ENCODE peak calls at places on chromosomes 2 and 18, in nine cellular contexts. Y, H, V, T, F, S, C, Z and M are unnamed samples.

GRCh38 chr2:223055140-223055539 is 3.1 kb downstream of the KCNE4 start:
- DNase-seq in F (no peak), Y (peak; percentile 71), T (no peak), H (no peak), C (peak; percentile 74), S (no peak), V (no peak), Z (no peak), M (no peak)

GRCh38 chr2:102235491-102235890 is 48.7 kb downstream of the IL1RL2 start:
- DNase-seq in V (no peak), F (no peak), C (peak; percentile 40), H (no peak), Y (peak; percentile 40), Z (no peak), T (peak; percentile 36), S (no peak), M (no peak)

GRCh38 chr2:20619624-20620024 is 31.3 kb downstream of the HS1BP3 start:
- DNase-seq in F (no peak), S (peak; percentile 73), Y (no peak), H (no peak), Z (peak; percentile 77), C (no peak), V (no peak), T (no peak), M (no peak)

GRCh38 chr2:233707979-233708644 is 4.6 kb upstream of the UGT1A5 start:
- DNase-seq in H (no peak), T (peak; percentile 54), F (no peak), S (no peak), V (no peak), Z (no peak), C (peak; percentile 32), Y (peak; percentile 33), M (no peak)

GRCh38 chr2:234374671-234375245 is 122.1 kb downstream of the ARL4C start:
- DNase-seq in T (no peak), V (no peak), S (no peak), F (no peak), C (no peak), Y (no peak), H (no peak), Z (no peak), M (no peak)

GRCh38 chr2:105243961-105244360 is 2.4 kb downstream of the GPR45 start:
- DNase-seq in V (peak; percentile 64), Y (no peak), T (no peak), F (no peak), C (no peak), Z (no peak), S (no peak), H (no peak), M (no peak)

GRCh38 chr18:31227497-31228229 is 65.0 kb upstream of the DSC1 start:
- DNase-seq in V (no peak), C (no peak), F (no peak), H (no peak), S (no peak), T (no peak), Z (no peak), Y (no peak), M (no peak)

GRCh38 chr2:133627741-133628140 is 59.5 kb upstream of the NCKAP5 start:
- DNase-seq in F (no peak), Z (no peak), S (no peak), Y (no peak), C (no peak), V (no peak), T (no peak), H (no peak), M (no peak)

GRCh38 chr2:217996345-217996744 is 6.5 kb downstream of the TNS1 start:
- DNase-seq in V (no peak), H (no peak), C (no peak), F (peak; percentile 63), Y (peak; percentile 97), Z (peak; percentile 84), T (peak; percentile 65), S (peak; percentile 87), M (no peak)

GRCh38 chr18:49021433-49022129 is 70.8 kb upstream of the SMAD7 start:
- DNase-seq in T (peak; percentile 93), F (peak; percentile 50), H (peak; percentile 77), V (no peak), S (peak; percentile 69), Z (peak; percentile 70), C (peak; percentile 19), Y (peak; percentile 41), M (no peak)

GRCh38 chr18:48020337-48021250 is 90.1 kb upstream of the SMAD2 start:
- DNase-seq in C (no peak), F (no peak), T (no peak), S (no peak), H (no peak), Y (no peak), Z (peak; percentile 30), V (no peak), M (no peak)

GRCh38 chr2:241372376-241372992 is 16.4 kb downstream of the FARP2 start:
- DNase-seq in Z (no peak), Y (peak; percentile 27), V (no peak), T (peak; percentile 43), C (no peak), F (no peak), H (no peak), S (no peak), M (no peak)

GRCh38 chr2:62675062-62675461 is 30.5 kb upstream of the EHBP1 start:
- DNase-seq in C (no peak), H (no peak), S (no peak), V (no peak), T (no peak), Y (no peak), F (no peak), Z (no peak), M (no peak)

GRCh38 chr2:69138247-69138754 is 125.3 kb downstream of the ANTXR1 start:
- DNase-seq in V (no peak), H (no peak), C (peak; percentile 35), Z (no peak), T (peak; percentile 71), S (no peak), F (no peak), Y (peak; percentile 87), M (no peak)

GRCh38 chr2:172102159-172102857 is 392 bp downstream of the DLX2 start:
- DNase-seq in V (peak; percentile 58), Z (peak; percentile 77), Y (peak; percentile 50), S (no peak), C (peak; percentile 21), H (peak; percentile 75), F (no peak), T (peak; percentile 77), M (peak; percentile 31)

GRCh38 chr2:218224206-218224605 is 7.2 kb downstream of the ARPC2 start:
- DNase-seq in T (no peak), Y (no peak), H (no peak), V (no peak), F (no peak), Z (no peak), C (no peak), S (no peak), M (no peak)

GRCh38 chr18:75248426-75249191 is 38.0 kb downstream of the TSHZ1 start:
- DNase-seq in C (no peak), S (no peak), V (no peak), Z (no peak), H (no peak), F (no peak), T (no peak), Y (no peak), M (no peak)

GRCh38 chr2:111950241-111950640 is 51.8 kb downstream of the MERTK start:
- DNase-seq in H (no peak), C (no peak), Z (no peak), T (no peak), S (no peak), Y (peak; percentile 30), F (no peak), V (no peak), M (no peak)

DNA sequence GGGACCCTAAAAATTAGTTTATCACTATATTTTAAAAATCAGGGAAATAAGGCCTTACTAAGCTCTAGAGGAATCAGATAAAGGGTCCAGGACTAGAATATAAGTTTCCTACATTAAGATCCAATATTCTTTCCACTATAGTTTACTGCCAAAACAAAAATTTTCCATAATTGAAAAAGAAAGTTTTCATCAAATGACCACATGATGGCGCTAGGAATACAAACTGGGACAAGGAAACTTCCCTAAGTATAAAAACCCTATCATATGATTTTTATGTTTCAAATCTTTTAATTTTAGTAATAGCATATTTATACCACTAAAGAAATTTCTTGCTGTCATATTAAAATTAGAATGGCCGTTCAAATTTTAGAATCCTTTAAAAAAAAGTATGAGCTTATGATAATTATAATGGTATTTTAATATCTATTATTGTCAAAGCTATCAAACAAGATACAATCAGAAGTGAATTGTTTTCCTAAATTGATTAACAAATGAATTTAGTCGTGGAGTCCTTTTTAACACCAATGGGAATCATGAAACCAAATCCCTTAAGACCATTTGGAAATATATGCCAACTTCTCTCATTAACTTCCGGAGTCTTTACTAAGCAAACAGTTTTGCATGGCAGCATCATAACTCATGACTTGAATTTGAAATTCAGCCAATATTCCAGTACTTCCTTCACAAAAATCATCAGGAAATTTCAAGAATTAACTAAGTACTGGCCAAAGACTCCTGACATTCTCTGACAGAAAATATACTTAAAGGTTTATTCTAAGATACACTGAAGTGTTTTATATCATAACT is 70.3 kb downstream of the SCN1A start:
- DNase-seq in S (no peak), H (no peak), V (no peak), C (peak; percentile 85), T (peak; percentile 59), Y (peak; percentile 52), F (no peak), Z (no peak), M (no peak)
- TF ChIP-seq CTCF in S (peak; percentile 36), H (peak; percentile 27), V (peak; percentile 67), C (peak; percentile 25), T (peak; percentile 48), Y (peak; percentile 60), F (peak; percentile 51), Z (peak; percentile 32), M (peak; percentile 68)

DNA sequence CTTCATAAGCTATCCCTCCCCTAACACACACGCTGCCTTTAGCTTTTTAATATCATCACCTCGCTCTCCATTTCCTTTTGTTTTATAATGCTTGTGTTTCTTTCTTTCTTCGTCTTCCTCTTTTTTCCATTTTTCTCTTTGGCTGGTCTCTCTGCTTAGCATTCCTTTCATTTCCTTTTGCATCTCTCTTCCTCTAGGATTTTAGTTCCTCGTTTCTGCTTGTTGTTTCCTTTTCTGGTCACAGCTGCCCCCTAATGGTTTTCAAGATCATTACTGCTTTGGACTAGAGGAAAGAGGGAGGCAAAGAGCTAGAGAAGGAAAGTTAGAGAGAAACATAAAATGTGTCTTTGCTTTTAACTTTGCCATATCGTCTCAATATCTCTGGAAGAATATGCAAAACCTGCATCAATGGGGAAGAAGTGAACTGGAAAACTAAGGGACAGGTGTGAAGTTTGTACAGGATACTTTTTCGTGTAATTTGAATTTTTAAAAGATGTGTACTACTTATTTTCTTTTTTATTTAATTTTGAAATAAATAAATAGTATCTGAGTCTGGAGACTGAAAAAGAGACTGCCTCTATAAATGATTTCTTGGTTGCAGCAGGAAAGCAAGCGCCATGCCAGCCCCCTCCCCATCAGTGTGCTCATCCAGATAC is 6.3 kb upstream of the NRP2 start:
- DNase-seq in F (no peak), Y (peak; percentile 78), H (peak; percentile 34), S (no peak), V (no peak), Z (peak; percentile 58), T (peak; percentile 73), C (peak; percentile 74), M (no peak)
- TF ChIP-seq CTCF in F (peak; percentile 73), Y (peak; percentile 88), H (peak; percentile 63), S (peak; percentile 91), V (peak; percentile 80), Z (peak; percentile 87), T (peak; percentile 90), C (peak; percentile 56), M (peak; percentile 98)

GRCh38 chr2:28622101-28622499 is 126.2 kb downstream of the PLB1 start:
- DNase-seq in Z (no peak), S (no peak), T (no peak), F (no peak), V (no peak), Y (no peak), C (no peak), H (no peak), M (no peak)
- TF ChIP-seq CTCF in Z (no peak), S (no peak), T (no peak), F (no peak), V (no peak), Y (no peak), C (no peak), H (no peak), M (no peak)

GRCh38 chr18:22813648-22814328 is 119.3 kb upstream of the RBBP8 start:
- DNase-seq in Z (no peak), Y (peak; percentile 54), C (peak; percentile 56), F (no peak), S (no peak), V (no peak), T (peak; percentile 72), H (peak; percentile 36), M (no peak)
- TF ChIP-seq CTCF in Z (peak; percentile 45), Y (peak; percentile 73), C (peak; percentile 46), F (peak; percentile 23), S (peak; percentile 22), V (peak; percentile 51), T (peak; percentile 81), H (peak; percentile 36), M (peak; percentile 84)